ENCODE peak calls at places on chromosomes 6 and 20, in ten cellular contexts. X is heart right ventricle, Y is fibroblast of mammary gland, V is left ventricle myocardium inferior, H is MM.1S, I is WTC11, A is AG04450, E is BE2C, D is AG10803, J is lung. K is an unnamed sample.

GRCh38 chr6:144113366-144113765 is 18.0 kb upstream of the SF3B5 start:
- DNase-seq in A (no peak), V (no peak), H (no peak), E (no peak), D (no peak), Y (no peak), X (no peak), J (no peak), I (no peak), K (no peak)

GRCh38 chr20:41029150-41029872 is 689 bp downstream of the TOP1 start:
- DNase-seq in Y (no peak), V (peak; percentile 34), I (peak; percentile 21), J (peak; percentile 38), H (no peak), A (no peak), E (peak; percentile 44), D (no peak), X (peak; percentile 39), K (peak; percentile 29)

GRCh38 chr20:5919634-5920544 is 30.4 kb downstream of the TRMT6 start:
- DNase-seq in H (no peak), J (no peak), I (no peak), Y (no peak), X (no peak), E (no peak), A (no peak), D (no peak), V (no peak), K (no peak)

GRCh38 chr20:52192296-52193007 is 873 bp upstream of the ZFP64 start:
- DNase-seq in V (peak; percentile 45), I (no peak), E (peak; percentile 59), J (no peak), D (no peak), H (peak; percentile 68), Y (no peak), X (peak; percentile 27), A (no peak), K (peak; percentile 82)

GRCh38 chr6:158816329-158816728 is 2.8 kb downstream of the EZR start:
- DNase-seq in V (no peak), X (no peak), I (no peak), A (no peak), H (peak; percentile 36), J (no peak), Y (no peak), D (no peak), E (no peak), K (peak; percentile 75)

GRCh38 chr6:38640216-38640909 is 634 bp upstream of the BTBD9 start:
- DNase-seq in X (no peak), E (no peak), I (peak; percentile 73), V (no peak), J (no peak), A (no peak), H (no peak), D (no peak), Y (no peak), K (peak; percentile 2)

GRCh38 chr20:22389836-22390542 is 194.4 kb downstream of the FOXA2 start:
- DNase-seq in J (peak; percentile 72), X (no peak), I (peak; percentile 52), Y (peak; percentile 65), A (no peak), E (no peak), D (peak; percentile 19), H (no peak), V (no peak), K (no peak)

GRCh38 chr6:135180458-135181332 is at the start of gene MYB:
- DNase-seq in I (peak; percentile 69), E (peak; percentile 75), D (peak; percentile 25), Y (peak; percentile 29), J (peak; percentile 63), A (no peak), H (peak; percentile 87), X (peak; percentile 61), V (peak; percentile 34), K (peak; percentile 88)

GRCh38 chr20:23125159-23125558 is 39.0 kb upstream of the CD93 start:
- DNase-seq in J (no peak), V (no peak), E (no peak), Y (no peak), H (no peak), X (no peak), I (no peak), A (no peak), D (no peak), K (no peak)

GRCh38 chr20:5170341-5170740 is 43.5 kb downstream of the CDS2 start:
- DNase-seq in H (no peak), I (no peak), E (no peak), Y (no peak), D (no peak), X (no peak), V (no peak), J (no peak), A (no peak), K (no peak)

GRCh38 chr20:2932497-2932896 is 59.2 kb downstream of the PTPRA start:
- DNase-seq in V (no peak), X (no peak), J (no peak), Y (no peak), D (no peak), H (no peak), E (no peak), A (no peak), I (no peak), K (no peak)

GRCh38 chr6:21831531-21832291 is 238.2 kb downstream of the SOX4 start:
- DNase-seq in A (no peak), D (peak; percentile 85), H (no peak), X (no peak), E (no peak), V (no peak), J (no peak), I (no peak), Y (peak; percentile 48), K (no peak)

DNA sequence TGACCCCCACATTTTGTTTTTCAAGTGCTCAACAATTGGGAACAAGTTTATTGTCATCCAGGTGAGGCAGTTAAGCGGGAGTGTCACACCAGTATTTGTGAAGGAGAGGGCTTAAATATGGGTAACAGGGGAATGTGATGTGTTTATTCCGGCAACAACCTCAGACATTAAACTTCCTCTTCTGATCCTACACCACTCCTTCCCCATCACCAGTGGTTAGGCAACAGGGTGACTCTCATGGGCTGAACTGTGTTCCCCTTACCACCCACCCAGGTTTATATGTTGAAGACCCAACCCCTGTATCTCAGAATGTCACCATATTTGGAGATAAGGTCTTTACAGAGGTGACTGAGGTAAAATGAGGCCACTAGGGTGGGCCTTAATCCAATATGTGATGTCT is 52.1 kb upstream of the RNF182 start:
- DNase-seq in I (no peak), Y (no peak), J (no peak), X (no peak), H (no peak), V (no peak), E (no peak), D (no peak), A (no peak), K (no peak)
- TF ChIP-seq CTCF in I (no peak), Y (no peak), J (no peak), X (no peak), H (no peak), V (no peak), E (no peak), D (no peak), A (no peak), K (no peak)

GRCh38 chr6:152748843-152749242 is 1.8 kb upstream of the VIP start:
- DNase-seq in E (no peak), H (peak; percentile 11), I (no peak), D (peak; percentile 17), A (no peak), Y (peak; percentile 29), X (no peak), V (no peak), J (no peak), K (no peak)
- TF ChIP-seq CTCF in E (peak; percentile 41), H (no peak), I (no peak), D (peak; percentile 32), A (peak; percentile 30), Y (peak; percentile 22), X (no peak), V (peak; percentile 30), J (no peak), K (no peak)

GRCh38 chr6:62615366-62616015 is 329.5 kb upstream of the KHDRBS2 start:
- DNase-seq in Y (no peak), A (no peak), H (no peak), E (no peak), D (no peak), J (peak; percentile 68), X (no peak), V (no peak), I (no peak), K (no peak)

GRCh38 chr6:62613920-62614319 is 327.9 kb upstream of the KHDRBS2 start:
- DNase-seq in Y (no peak), H (no peak), D (no peak), I (peak; percentile 19), X (no peak), V (no peak), J (no peak), A (no peak), E (no peak), K (no peak)

GRCh38 chr6:62612526-62612925 is 326.5 kb upstream of the KHDRBS2 start:
- DNase-seq in H (no peak), Y (no peak), J (no peak), V (no peak), E (no peak), D (no peak), A (no peak), X (no peak), I (no peak), K (no peak)

GRCh38 chr6:62614442-62614841 is 328.4 kb upstream of the KHDRBS2 start:
- DNase-seq in A (no peak), D (no peak), H (no peak), I (no peak), J (no peak), E (no peak), V (no peak), Y (no peak), X (no peak), K (no peak)
- TF ChIP-seq CTCF in A (no peak), D (no peak), H (no peak), I (no peak), J (no peak), E (no peak), V (no peak), Y (no peak), X (no peak), K (peak; percentile 5)

GRCh38 chr6:162198072-162198471 is 529.5 kb downstream of the PRKN start:
- DNase-seq in E (no peak), J (no peak), A (no peak), X (no peak), I (peak; percentile 17), H (no peak), D (no peak), V (no peak), Y (no peak), K (no peak)

GRCh38 chr6:162195441-162195840 is 532.1 kb downstream of the PRKN start:
- DNase-seq in I (no peak), A (no peak), H (no peak), X (no peak), J (no peak), E (peak; percentile 26), V (no peak), D (no peak), Y (no peak), K (no peak)

GRCh38 chr6:162200945-162201692 is 526.4 kb downstream of the PRKN start:
- DNase-seq in E (no peak), Y (no peak), H (no peak), J (no peak), D (no peak), I (no peak), X (no peak), A (no peak), V (no peak), K (no peak)

GRCh38 chr6:162200036-162200435 is 527.5 kb downstream of the PRKN start:
- DNase-seq in A (no peak), I (no peak), E (no peak), H (no peak), X (no peak), V (no peak), J (no peak), D (no peak), Y (no peak), K (no peak)

GRCh38 chr6:162198925-162199324 is 528.6 kb downstream of the PRKN start:
- DNase-seq in D (no peak), X (no peak), H (no peak), V (no peak), A (no peak), Y (no peak), I (peak; percentile 19), E (no peak), J (no peak), K (no peak)
- TF ChIP-seq CTCF in D (peak; percentile 1), X (no peak), H (peak; percentile 5), V (no peak), A (no peak), Y (no peak), I (no peak), E (peak; percentile 23), J (no peak), K (no peak)

K was measured in GM12865.